ENCODE peak calls at places on chromosome 6, in six cellular contexts. V is heart left ventricle, S is transverse colon, H is spleen, M is uterus, C is prostate gland. P is an unnamed sample. For H3K4me1, the result is how much of the 10 kb centered on the place peaks cover.

GRCh38 chr6:48743738-48744137 is 632.7 kb upstream of the PTCHD4 start:
- DNase-seq in V (no peak), S (no peak), H (no peak), M (no peak), C (no peak), P (no peak)

GRCh38 chr6:111642463-111643158 is 36.9 kb upstream of the TRAF3IP2 start:
- DNase-seq in V (peak), S (peak), H (no peak), M (peak), C (no peak), P (peak)

GRCh38 chr6:73309784-73310502 is 44.1 kb downstream of the DPPA5 start:
- DNase-seq in V (peak), S (peak), H (peak), M (peak), C (peak), P (peak)

GRCh38 chr6:161215193-161215592 is 58.7 kb downstream of the AGPAT4 start:
- DNase-seq in V (no peak), S (no peak), H (no peak), M (no peak), C (no peak), P (no peak)

GRCh38 chr6:121540210-121540609 is 104.8 kb downstream of the GJA1 start:
- DNase-seq in V (no peak), S (no peak), H (no peak), M (no peak), C (no peak), P (no peak)

GRCh38 chr6:110178626-110179405 is 654 bp downstream of the WASF1 start:
- DNase-seq in V (peak), S (peak), H (peak), M (peak), C (peak), P (peak)

GRCh38 chr6:137780447-137781034 is 86.5 kb upstream of the TNFAIP3 start:
- DNase-seq in V (no peak), S (no peak), H (no peak), M (no peak), C (no peak), P (no peak)

GRCh38 chr6:85574932-85575598 is 18.6 kb downstream of the SNX14 start:
- DNase-seq in V (no peak), S (no peak), H (no peak), M (no peak), C (no peak), P (no peak)

GRCh38 chr6:170212051-170212756 is 78.7 kb downstream of the DLL1 start:
- DNase-seq in V (peak), S (no peak), H (peak), M (no peak), C (peak), P (no peak)

GRCh38 chr6:111536888-111537287 is 53.9 kb upstream of the REV3L start:
- DNase-seq in V (no peak), S (no peak), H (no peak), M (no peak), C (no peak), P (no peak)

GRCh38 chr6:157317129-157317814 is 6.0 kb downstream of the TMEM242 start:
- DNase-seq in V (peak), S (peak), H (no peak), M (peak), C (peak), P (peak)

GRCh38 chr6:127119361-127120108 is 1.1 kb downstream of the RSPO3 start:
- DNase-seq in V (no peak), S (no peak), H (peak), M (peak), C (no peak), P (no peak)

GRCh38 chr6:128569737-128570438 is 49.5 kb upstream of the PTPRK start:
- DNase-seq in V (no peak), S (no peak), H (no peak), M (no peak), C (no peak), P (no peak)

GRCh38 chr6:52548999-52549398 is 27.9 kb downstream of the TRAM2 start:
- DNase-seq in V (no peak), S (no peak), H (no peak), M (no peak), C (no peak), P (no peak)

GRCh38 chr6:110944681-110945151 is 13.8 kb upstream of the GTF3C6 start:
- DNase-seq in V (no peak), S (no peak), H (no peak), M (no peak), C (no peak), P (no peak)

GRCh38 chr6:55108469-55109130 is 65.7 kb upstream of the HCRTR2 start:
- DNase-seq in V (no peak), S (no peak), H (peak), M (no peak), C (no peak), P (no peak)

GRCh38 chr6:158756977-158757752 is 62.0 kb downstream of the EZR start:
- DNase-seq in V (no peak), S (no peak), H (no peak), M (no peak), C (no peak), P (no peak)

GRCh38 chr6:127463056-127463455 is 3.9 kb upstream of the KIAA0408 start:
- DNase-seq in V (no peak), S (no peak), H (no peak), M (no peak), C (no peak), P (no peak)

GRCh38 chr6:45450801-45451200 is 73.1 kb upstream of the SUPT3H start:
- DNase-seq in V (no peak), S (no peak), H (no peak), M (no peak), C (no peak), P (no peak)

GRCh38 chr6:4804095-4804494 is 27.9 kb downstream of the CDYL start:
- DNase-seq in V (no peak), S (peak), H (no peak), M (no peak), C (no peak), P (no peak)

GRCh38 chr6:39951716-39952115 is 17.5 kb upstream of the MOCS1 start:
- DNase-seq in V (no peak), S (no peak), H (no peak), M (no peak), C (no peak), P (no peak)

GRCh38 chr6:169787797-169788196 is 36.4 kb downstream of the ERMARD start:
- DNase-seq in V (no peak), S (no peak), H (no peak), M (no peak), C (no peak), P (peak)

GRCh38 chr6:80165143-80165542 is 58.7 kb downstream of the BCKDHB start:
- DNase-seq in V (no peak), S (no peak), H (no peak), M (no peak), C (no peak), P (no peak)

DNA sequence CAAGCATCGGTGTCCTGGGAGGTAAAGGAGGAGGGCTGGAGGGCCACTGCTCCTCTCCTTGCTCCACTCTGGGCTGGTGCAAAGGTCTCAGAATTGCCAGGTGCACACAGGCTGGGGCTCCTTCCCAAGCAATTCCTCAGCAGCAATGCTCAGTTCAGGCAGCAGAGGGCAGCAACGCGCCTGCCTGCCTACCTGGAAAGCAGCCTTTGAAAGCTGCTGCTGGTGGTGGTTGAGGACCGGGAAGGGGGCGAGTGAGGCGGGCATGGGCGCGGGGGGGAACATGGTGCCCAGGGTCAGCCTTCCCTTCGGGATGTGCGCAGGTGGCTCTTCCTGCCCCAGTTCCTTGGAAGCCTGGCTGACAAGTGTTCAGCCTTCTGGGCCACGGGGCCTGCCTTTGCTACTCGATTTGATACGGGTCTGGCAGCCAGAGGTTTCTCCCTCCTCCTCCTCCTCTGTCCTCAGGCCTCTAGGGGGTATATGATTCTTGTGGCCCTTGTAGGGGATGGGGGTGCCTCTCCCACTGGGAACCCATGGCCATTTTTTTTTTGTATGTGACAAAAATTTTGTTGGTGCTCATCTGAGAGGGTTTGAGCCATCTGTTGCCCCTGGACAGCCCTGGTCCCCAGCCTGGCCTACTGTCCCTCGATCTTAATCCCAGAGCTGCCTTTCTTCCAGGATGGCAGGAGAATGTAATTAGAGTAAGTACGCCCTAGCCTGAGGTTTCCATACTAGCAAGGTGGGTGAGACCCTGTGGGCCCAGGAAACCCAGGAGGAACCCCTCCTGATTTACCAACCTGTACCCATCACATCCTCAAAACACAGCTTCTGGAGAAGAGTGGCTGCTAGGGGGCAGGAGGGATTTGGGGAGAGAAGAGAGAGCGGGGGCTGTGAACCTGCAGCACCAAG is 20.1 kb downstream of the MRPS18A start:
- DNase-seq in V (peak), S (peak), H (peak), M (peak), C (peak), P (peak)
- TF ChIP-seq POLR2A in V (no peak), S (peak), H (no peak), M (no peak), C (no peak), P (no peak)

GRCh38 chr6:88614306-88614877 is 349.0 kb downstream of the RNGTT start:
- DNase-seq in V (no peak), S (no peak), H (no peak), M (no peak), C (no peak), P (no peak)
- H3K4me1 ChIP-seq in V (under half), S (under half), H (under half), M (under half), C (under half), P (under half)

GRCh38 chr6:143449082-143449481 is 1.4 kb downstream of the ADAT2 start:
- DNase-seq in V (no peak), S (no peak), H (no peak), M (no peak), C (no peak), P (no peak)

GRCh38 chr6:143450453-143451362 is at the start of the genes ADAT2 and PEX3:
- DNase-seq in V (peak), S (peak), H (peak), M (peak), C (peak), P (peak)

GRCh38 chr6:143451531-143451930 is 926 bp downstream of the PEX3 start:
- DNase-seq in V (no peak), S (no peak), H (no peak), M (no peak), C (no peak), P (no peak)

GRCh38 chr6:143449731-143450452 is 603 bp downstream of the ADAT2 start:
- DNase-seq in V (no peak), S (peak), H (no peak), M (no peak), C (peak), P (peak)
- TF ChIP-seq POLR2A in V (no peak), S (no peak), H (no peak), M (no peak), C (no peak), P (no peak)

DNA sequence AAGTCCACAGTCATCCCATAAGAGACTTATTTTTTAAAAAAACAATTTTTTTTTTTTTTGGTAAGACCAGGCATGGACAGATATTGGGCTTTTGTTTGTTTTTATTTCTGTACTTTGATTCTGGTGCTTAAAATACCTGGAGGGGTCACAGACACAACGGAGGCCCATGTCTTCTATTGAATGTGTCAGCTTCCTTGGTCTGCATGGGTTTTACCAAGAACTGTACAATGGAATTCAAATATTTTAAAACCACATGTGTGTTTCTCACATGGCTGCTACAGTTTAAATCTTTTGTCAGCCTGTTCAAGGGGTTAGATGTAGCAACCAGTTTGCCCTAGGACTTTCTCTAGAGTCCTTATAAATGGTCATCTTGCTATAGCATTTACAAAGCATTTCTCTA is 139.8 kb downstream of the SOX4 start:
- DNase-seq in V (no peak), S (no peak), H (no peak), M (no peak), C (no peak), P (no peak)
- H3K4me1 ChIP-seq in V (under half), S (under half), H (under half), M (under half), C (under half), P (under half)

GRCh38 chr6:28764014-28764723 is 159.6 kb downstream of the TRIM27 start:
- DNase-seq in V (no peak), S (no peak), H (no peak), M (no peak), C (no peak), P (no peak)

GRCh38 chr6:28757429-28758045 is 166.2 kb downstream of the TRIM27 start:
- DNase-seq in V (no peak), S (no peak), H (no peak), M (no peak), C (no peak), P (no peak)

GRCh38 chr6:28758818-28759235 is 165.0 kb downstream of the TRIM27 start:
- DNase-seq in V (no peak), S (no peak), H (no peak), M (no peak), C (no peak), P (no peak)

GRCh38 chr6:28756555-28756918 is 167.2 kb downstream of the TRIM27 start:
- DNase-seq in V (no peak), S (no peak), H (no peak), M (no peak), C (no peak), P (no peak)

GRCh38 chr6:28758046-28758817 is 165.6 kb downstream of the TRIM27 start:
- DNase-seq in V (no peak), S (no peak), H (no peak), M (no peak), C (no peak), P (no peak)
- TF ChIP-seq POLR2A in V (no peak), S (no peak), H (no peak), M (no peak), C (no peak), P (no peak)

GRCh38 chr6:130425532-130425931 is 59.7 kb downstream of the TMEM200A start:
- DNase-seq in V (no peak), S (no peak), H (no peak), M (no peak), C (no peak), P (no peak)
- H3K4me1 ChIP-seq in V (under half), S (under half), H (under half), M (under half), C (under half), P (under half)

GRCh38 chr6:149725785-149726184 is 7.9 kb upstream of the LATS1 start:
- DNase-seq in V (no peak), S (no peak), H (no peak), M (no peak), C (no peak), P (no peak)

GRCh38 chr6:149727793-149728498 is 10.0 kb upstream of the LATS1 start:
- DNase-seq in V (no peak), S (no peak), H (no peak), M (no peak), C (no peak), P (no peak)

GRCh38 chr6:149723771-149724417 is 6.0 kb upstream of the LATS1 start:
- DNase-seq in V (peak), S (peak), H (peak), M (peak), C (peak), P (peak)

GRCh38 chr6:149733321-149733720 is 13.0 kb downstream of the NUP43 start:
- DNase-seq in V (no peak), S (no peak), H (no peak), M (no peak), C (no peak), P (no peak)

DNA sequence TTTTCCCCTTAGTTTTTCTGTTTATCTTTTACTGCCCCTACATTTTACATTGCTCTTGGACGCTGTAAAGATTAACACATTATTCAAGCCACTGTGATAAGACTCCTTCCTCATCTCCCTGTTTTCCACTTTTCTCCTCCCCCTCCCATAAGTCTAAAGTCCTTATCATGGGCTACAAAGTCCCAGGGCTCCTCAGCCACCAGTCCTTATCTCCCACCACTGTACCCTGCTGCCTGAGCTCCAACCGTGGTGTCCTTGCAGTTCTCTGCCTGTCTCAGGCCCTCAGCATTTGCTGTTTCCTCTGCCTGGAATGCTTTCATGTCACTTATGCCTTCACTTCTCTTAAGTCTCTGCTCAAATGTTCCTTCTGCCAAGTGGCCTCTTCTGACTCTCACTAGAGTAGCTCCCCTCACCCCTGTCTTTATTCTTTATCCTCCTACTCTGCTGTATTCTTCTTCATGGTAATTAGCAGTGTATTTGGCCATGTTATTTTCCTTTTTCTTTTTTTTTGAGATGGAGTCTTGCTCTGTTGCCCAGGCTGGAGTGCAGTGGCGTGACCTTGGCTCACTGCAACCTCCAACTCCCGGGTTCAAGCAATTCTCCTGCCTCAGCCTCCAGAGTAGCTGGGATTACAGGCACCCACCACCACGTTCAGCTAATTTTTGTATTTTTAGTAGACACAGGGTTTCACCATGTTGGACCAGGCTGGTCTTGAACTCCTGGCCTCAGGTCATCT is 10.8 kb upstream of the LATS1 start:
- DNase-seq in V (no peak), S (no peak), H (peak), M (no peak), C (no peak), P (no peak)
- TF ChIP-seq POLR2A in V (no peak), S (no peak), H (no peak), M (no peak), C (no peak), P (no peak)

GRCh38 chr6:90787411-90787810 is 200.5 kb upstream of the MAP3K7 start:
- DNase-seq in V (no peak), S (no peak), H (no peak), M (no peak), C (no peak), P (no peak)

GRCh38 chr6:90793771-90794170 is 206.9 kb upstream of the MAP3K7 start:
- DNase-seq in V (no peak), S (no peak), H (no peak), M (no peak), C (no peak), P (no peak)

GRCh38 chr6:90788781-90789180 is 201.9 kb upstream of the MAP3K7 start:
- DNase-seq in V (no peak), S (no peak), H (no peak), M (no peak), C (no peak), P (no peak)

GRCh38 chr6:90790058-90790457 is 203.2 kb upstream of the MAP3K7 start:
- DNase-seq in V (no peak), S (no peak), H (no peak), M (no peak), C (peak), P (no peak)

GRCh38 chr6:90790696-90791095 is 203.8 kb upstream of the MAP3K7 start:
- DNase-seq in V (no peak), S (no peak), H (no peak), M (no peak), C (no peak), P (no peak)
- H3K4me1 ChIP-seq in V (under half), S (under half), H (under half), M (under half), C (under half), P (under half)

P was measured in Peyer's patch.